ENCODE peak calls at places on chromosomes 5 and 9, in eight cellular contexts. A is fibroblast of lung, C is astrocyte, W is A549, P is hepatocyte, Z is GM23248, F is HL-60, D is tibial artery. E is an unnamed sample.

GRCh38 chr5:163894645-163895044 is 389.2 kb downstream of the MAT2B start:
- DNase-seq in F (no peak), C (peak; percentile 94), W (no peak), D (no peak), P (no peak), A (peak; percentile 95), Z (peak; percentile 76), E (no peak)

GRCh38 chr9:17588395-17588794 is 9.5 kb downstream of the SH3GL2 start:
- DNase-seq in P (no peak), A (no peak), W (no peak), C (no peak), D (no peak), F (no peak), Z (no peak), E (no peak)

GRCh38 chr5:17448877-17449276 is 49.2 kb upstream of the TAF11L2 start:
- DNase-seq in W (no peak), C (peak; percentile 19), P (no peak), A (peak; percentile 21), Z (peak; percentile 59), D (no peak), F (no peak), E (no peak)

GRCh38 chr5:139282195-139282557 is 11.4 kb upstream of the MATR3 start:
- DNase-seq in F (no peak), Z (peak; percentile 51), D (no peak), C (peak; percentile 45), A (peak; percentile 53), P (no peak), W (no peak), E (no peak)

GRCh38 chr5:143723159-143723558 is 88.8 kb upstream of the HMHB1 start:
- DNase-seq in Z (no peak), W (no peak), F (no peak), D (no peak), A (no peak), C (no peak), P (no peak), E (no peak)

GRCh38 chr5:112957970-112958773 is 18.4 kb upstream of the DCP2 start:
- DNase-seq in P (peak; percentile 61), A (peak; percentile 96), C (peak; percentile 95), Z (peak; percentile 98), W (peak; percentile 88), D (peak; percentile 73), F (no peak), E (no peak)

GRCh38 chr5:178788381-178789085 is 58.1 kb upstream of the ZNF354A start:
- DNase-seq in Z (no peak), A (no peak), D (no peak), F (no peak), W (no peak), P (no peak), C (no peak), E (no peak)

GRCh38 chr5:158565017-158565789 is 534.5 kb downstream of the EBF1 start:
- DNase-seq in W (no peak), A (no peak), Z (no peak), P (no peak), D (no peak), F (no peak), C (no peak), E (no peak)

GRCh38 chr5:77224672-77225355 is 14.3 kb downstream of the PDE8B start:
- DNase-seq in F (no peak), C (peak; percentile 71), D (no peak), A (peak; percentile 72), W (peak; percentile 29), Z (peak; percentile 36), P (no peak), E (no peak)

GRCh38 chr9:70610287-70610644 is 195.8 kb upstream of the KLF9 start:
- DNase-seq in A (no peak), P (no peak), D (no peak), C (no peak), W (no peak), Z (no peak), F (no peak), E (no peak)

GRCh38 chr5:57804007-57804444 is 321.4 kb upstream of the ACTBL2 start:
- DNase-seq in F (no peak), W (no peak), C (peak; percentile 99), A (peak; percentile 99), P (no peak), D (no peak), Z (peak; percentile 83), E (no peak)

GRCh38 chr5:39430461-39430860 is 5.7 kb upstream of the DAB2 start:
- DNase-seq in A (no peak), P (no peak), C (no peak), D (no peak), Z (no peak), F (no peak), W (no peak), E (no peak)

GRCh38 chr9:99184073-99184426 is 37.7 kb downstream of the ALG2 start:
- DNase-seq in P (no peak), C (no peak), W (no peak), A (no peak), Z (no peak), D (peak; percentile 68), F (no peak), E (no peak)

GRCh38 chr9:124839612-124840299 is 13.5 kb upstream of the WDR38 start:
- DNase-seq in Z (peak; percentile 42), P (peak; percentile 23), A (no peak), F (no peak), C (no peak), D (no peak), W (peak; percentile 53), E (no peak)

GRCh38 chr5:169577966-169578365 is 5.6 kb upstream of the SPDL1 start:
- DNase-seq in A (peak; percentile 59), P (peak; percentile 42), C (peak; percentile 50), F (no peak), D (no peak), Z (peak; percentile 79), W (peak; percentile 33), E (no peak)

GRCh38 chr5:135602882-135603721 is 24.3 kb upstream of the CXCL14 start:
- DNase-seq in W (no peak), A (no peak), F (no peak), D (no peak), Z (no peak), P (no peak), C (no peak), E (no peak)

GRCh38 chr5:139482050-139482889 is at the start of gene STING1:
- DNase-seq in F (peak; percentile 83), D (peak; percentile 87), P (peak; percentile 86), A (peak; percentile 95), C (peak; percentile 93), Z (peak; percentile 96), W (no peak), E (peak; percentile 63)

GRCh38 chr5:82387041-82387818 is 109.1 kb upstream of the RPS23 start:
- DNase-seq in C (peak; percentile 97), D (no peak), Z (no peak), A (peak; percentile 96), W (peak; percentile 92), P (peak; percentile 42), F (no peak), E (no peak)

GRCh38 chr9:103681435-103681834 is 412.7 kb upstream of the SMC2 start:
- DNase-seq in F (no peak), C (no peak), D (no peak), Z (no peak), P (no peak), W (no peak), A (no peak), E (no peak)

GRCh38 chr5:127080001-127080478 is 6.7 kb upstream of the C5orf63 start:
- DNase-seq in Z (peak; percentile 25), F (no peak), P (peak; percentile 53), W (no peak), C (no peak), D (no peak), A (no peak), E (no peak)

GRCh38 chr5:137751869-137752491 is 2.2 kb downstream of the HNRNPA0 start:
- DNase-seq in P (peak; percentile 76), F (no peak), Z (peak; percentile 87), W (peak; percentile 78), A (peak; percentile 68), D (no peak), C (peak; percentile 50), E (no peak)

GRCh38 chr5:123964916-123965315 is 452.9 kb downstream of the CSNK1G3 start:
- DNase-seq in Z (peak; percentile 3), D (no peak), P (no peak), C (peak; percentile 30), F (no peak), W (no peak), A (peak; percentile 46), E (no peak)

DNA sequence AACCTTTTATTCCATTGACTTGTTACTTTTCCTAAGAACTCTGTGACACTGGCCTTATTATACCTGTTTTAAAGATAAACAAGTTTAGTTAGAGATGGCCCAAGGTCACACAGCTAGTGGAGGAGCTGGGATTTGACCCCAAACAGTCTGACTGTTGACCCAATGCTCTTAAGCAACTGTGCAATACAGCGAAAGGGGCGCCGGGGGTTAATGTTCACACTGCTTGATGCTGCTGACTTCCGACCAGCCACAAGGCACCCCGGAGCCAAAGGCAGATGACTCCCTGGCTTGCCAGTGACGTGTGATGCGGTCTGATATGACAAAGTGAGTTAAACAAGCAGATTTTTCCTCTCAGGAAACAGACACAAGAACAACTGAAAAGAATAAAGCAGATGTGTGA is 23.9 kb downstream of the PIK3R1 start:
- DNase-seq in W (no peak), C (peak; percentile 91), D (peak; percentile 87), Z (peak; percentile 91), P (peak; percentile 71), F (peak; percentile 59), A (peak; percentile 91), E (peak; percentile 65)
- H3K4me3 ChIP-seq in W (no peak overlapping the region), C (no peak overlapping the region), D (peak overlapping the region; percentile 15), Z (peak overlapping the region; percentile 26), P (no peak overlapping the region), F (no peak overlapping the region), A (no peak overlapping the region), E (no peak overlapping the region)

GRCh38 chr9:77841739-77842386 is 189.7 kb downstream of the GNAQ start:
- DNase-seq in A (no peak), F (no peak), C (no peak), W (peak; percentile 24), P (no peak), Z (no peak), D (no peak), E (no peak)
- H3K27ac ChIP-seq in A (no peak overlapping the region), F (no peak overlapping the region), C (no peak overlapping the region), W (peak overlapping the region; percentile 83), P (no peak overlapping the region), Z (no peak overlapping the region), D (no peak overlapping the region), E (no peak overlapping the region)

GRCh38 chr9:27421567-27421966 is 102.5 kb upstream of the IFNK start:
- DNase-seq in C (peak; percentile 9), A (peak; percentile 25), Z (no peak), D (no peak), P (no peak), W (no peak), F (no peak), E (no peak)
- H3K4me3 ChIP-seq in C (no peak overlapping the region), A (no peak overlapping the region), Z (no peak overlapping the region), D (no peak overlapping the region), P (no peak overlapping the region), W (no peak overlapping the region), F (no peak overlapping the region), E (no peak overlapping the region)

DNA sequence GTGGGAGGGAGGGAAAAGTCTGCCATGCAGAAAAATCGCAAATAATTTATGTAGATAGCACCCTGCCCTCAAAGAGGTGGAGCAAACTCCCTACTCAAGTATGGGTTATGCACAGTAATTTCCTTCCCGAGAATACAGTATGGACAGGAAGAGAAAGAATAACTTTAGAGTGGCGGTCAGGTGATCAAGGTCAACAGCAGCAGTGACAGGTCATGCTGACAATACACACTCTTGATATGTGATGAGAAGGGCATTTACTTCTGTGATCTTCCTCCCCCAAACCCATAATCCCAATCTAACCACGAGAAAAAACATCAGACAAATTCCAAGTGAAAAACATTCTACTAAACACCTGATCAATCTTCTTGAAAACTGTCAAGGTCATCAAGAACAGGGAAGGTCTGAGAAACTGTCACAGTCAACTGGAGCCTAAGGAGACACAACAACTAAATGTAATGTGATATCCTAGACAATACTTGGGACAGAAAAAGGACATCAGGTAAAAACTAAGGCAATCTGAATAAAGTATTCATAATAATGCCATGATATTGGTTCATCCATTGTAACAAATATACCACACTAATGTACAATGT is 11.7 kb downstream of the BICD2 start:
- DNase-seq in F (no peak), D (peak; percentile 1), Z (no peak), A (no peak), C (no peak), W (no peak), P (no peak), E (no peak)
- H3K27ac ChIP-seq in F (no peak overlapping the region), D (no peak overlapping the region), Z (no peak overlapping the region), A (peak overlapping the region; percentile 27), C (no peak overlapping the region), W (no peak overlapping the region), P (no peak overlapping the region), E (no peak overlapping the region)

E was measured in Peyer's patch.